ENCODE peak calls at places on chromosome 1, in five cellular contexts. E, G, D, N and R are unnamed samples.

GRCh38 chr1:36533897-36534296 is 51.2 kb upstream of the CSF3R start:
- DNase-seq in E (no peak), G (no peak), D (no peak), N (no peak), R (no peak)

GRCh38 chr1:208654241-208654640 is 410.1 kb upstream of the PLXNA2 start:
- DNase-seq in E (no peak), G (peak), D (peak), N (no peak), R (no peak)

GRCh38 chr1:6473974-6474814 is 8.2 kb upstream of the TNFRSF25 start:
- DNase-seq in E (no peak), G (peak), D (no peak), N (no peak), R (no peak)

GRCh38 chr1:46689326-46689725 is 17.7 kb downstream of the TEX38 start:
- DNase-seq in E (no peak), G (peak), D (no peak), N (no peak), R (no peak)

GRCh38 chr1:225980005-225980404 is 19.1 kb downstream of the SDE2 start:
- DNase-seq in E (no peak), G (peak), D (no peak), N (no peak), R (no peak)

GRCh38 chr1:236090741-236091147 is 25.9 kb upstream of the NID1 start:
- DNase-seq in E (no peak), G (no peak), D (no peak), N (no peak), R (no peak)

GRCh38 chr1:96416111-96416595 is 305.4 kb upstream of the PTBP2 start:
- DNase-seq in E (no peak), G (no peak), D (peak), N (peak), R (peak)

GRCh38 chr1:243751506-243751905 is 98.5 kb downstream of the AKT3 start:
- DNase-seq in E (no peak), G (no peak), D (no peak), N (no peak), R (no peak)